ENCODE peak calls at places on chromosomes 1 and 21, in five cellular contexts. K, O, E, Y and L are unnamed samples.

GRCh38 chr21:42733874-42734273 is 80.5 kb downstream of the PDE9A start:
- DNase-seq in K (no peak), O (no peak), E (no peak), Y (no peak), L (no peak)

GRCh38 chr1:212234431-212235298 is 50.5 kb upstream of the PPP2R5A start:
- DNase-seq in K (no peak), O (peak), E (peak), Y (no peak), L (peak)

GRCh38 chr1:150171801-150172200 is 22.1 kb downstream of the PLEKHO1 start:
- DNase-seq in K (no peak), O (no peak), E (no peak), Y (no peak), L (no peak)

GRCh38 chr1:161173711-161174110 is 3.6 kb downstream of the B4GALT3 start:
- DNase-seq in K (no peak), O (no peak), E (no peak), Y (no peak), L (no peak)

GRCh38 chr21:39775816-39776215 is 30.8 kb downstream of the IGSF5 start:
- DNase-seq in K (no peak), O (no peak), E (no peak), Y (no peak), L (no peak)

GRCh38 chr21:30233636-30234035 is 17.7 kb upstream of the CLDN8 start:
- DNase-seq in K (no peak), O (no peak), E (no peak), Y (no peak), L (no peak)

GRCh38 chr1:93349231-93350135 is 3.8 kb downstream of the DR1 start:
- DNase-seq in K (no peak), O (peak), E (peak), Y (no peak), L (no peak)

GRCh38 chr1:220631238-220631842 is 58.8 kb upstream of the C1orf115 start:
- DNase-seq in K (no peak), O (no peak), E (peak), Y (no peak), L (no peak)

GRCh38 chr1:23759277-23759676 is 16.0 kb downstream of the ELOA start:
- DNase-seq in K (no peak), O (peak), E (no peak), Y (no peak), L (no peak)

GRCh38 chr21:36211660-36212512 is 55.3 kb downstream of the DOP1B start:
- DNase-seq in K (no peak), O (peak), E (peak), Y (no peak), L (peak)

GRCh38 chr1:204578867-204579664 is 62.9 kb downstream of the MDM4 start:
- DNase-seq in K (no peak), O (no peak), E (no peak), Y (peak), L (no peak)

GRCh38 chr1:40270152-40270834 is 12.3 kb downstream of the ZMPSTE24 start:
- DNase-seq in K (no peak), O (no peak), E (peak), Y (no peak), L (peak)

GRCh38 chr1:235919797-235920475 is 53.2 kb upstream of the LYST start:
- DNase-seq in K (no peak), O (peak), E (peak), Y (no peak), L (peak)

GRCh38 chr1:231926340-231926739 is 299.8 kb downstream of the DISC1 start:
- DNase-seq in K (no peak), O (no peak), E (peak), Y (no peak), L (no peak)

GRCh38 chr1:43199093-43199726 is 27.1 kb downstream of the CFAP57 start:
- DNase-seq in K (no peak), O (no peak), E (peak), Y (no peak), L (no peak)

GRCh38 chr1:117574206-117574835 is 31.5 kb upstream of the TENT5C start:
- DNase-seq in K (no peak), O (no peak), E (no peak), Y (no peak), L (no peak)

GRCh38 chr1:189775343-189775742 is 702.3 kb downstream of the BRINP3 start:
- DNase-seq in K (no peak), O (peak), E (peak), Y (no peak), L (no peak)

GRCh38 chr1:25814688-25815087 is 5.1 kb upstream of the MTFR1L start:
- DNase-seq in K (no peak), O (no peak), E (no peak), Y (no peak), L (no peak)

GRCh38 chr1:59316497-59317128 is 19.7 kb downstream of the FGGY start:
- DNase-seq in K (no peak), O (peak), E (no peak), Y (no peak), L (no peak)

GRCh38 chr1:118617916-118618315 is 370.2 kb downstream of the TBX15 start:
- DNase-seq in K (no peak), O (no peak), E (no peak), Y (no peak), L (no peak)

GRCh38 chr1:110524311-110525249 is 5.6 kb upstream of the KCNA10 start:
- DNase-seq in K (peak), O (peak), E (peak), Y (peak), L (no peak)

GRCh38 chr1:161382214-161383019 is 14.7 kb upstream of the CFAP126 start:
- DNase-seq in K (no peak), O (peak), E (peak), Y (no peak), L (peak)

GRCh38 chr1:93673159-93673657 is 8.4 kb downstream of the BCAR3 start:
- DNase-seq in K (no peak), O (no peak), E (peak), Y (no peak), L (no peak)

GRCh38 chr1:202214089-202214843 is 20.7 kb downstream of the LGR6 start:
- DNase-seq in K (no peak), O (no peak), E (no peak), Y (no peak), L (no peak)

GRCh38 chr1:164702664-164703063 is 143.7 kb downstream of the PBX1 start:
- DNase-seq in K (no peak), O (no peak), E (no peak), Y (no peak), L (no peak)

GRCh38 chr1:49995734-49996133 is 28.0 kb downstream of the AGBL4 start:
- DNase-seq in K (no peak), O (no peak), E (peak), Y (no peak), L (no peak)

GRCh38 chr1:227661495-227661894 is 73.6 kb downstream of the JMJD4 start:
- DNase-seq in K (no peak), O (no peak), E (no peak), Y (no peak), L (no peak)
- TF ChIP-seq CTCF in K (no peak), O (no peak), E (no peak), Y (no peak), L (no peak)

GRCh38 chr1:29258189-29258973 is 22.1 kb downstream of the PTPRU start:
- DNase-seq in K (no peak), O (no peak), E (no peak), Y (no peak), L (no peak)

GRCh38 chr1:29254346-29254745 is 18.0 kb downstream of the PTPRU start:
- DNase-seq in K (no peak), O (no peak), E (peak), Y (no peak), L (no peak)

GRCh38 chr1:29255134-29255666 is 18.9 kb downstream of the PTPRU start:
- DNase-seq in K (no peak), O (no peak), E (no peak), Y (no peak), L (no peak)

GRCh38 chr1:29256979-29257804 is 20.9 kb downstream of the PTPRU start:
- DNase-seq in K (no peak), O (peak), E (no peak), Y (no peak), L (no peak)

GRCh38 chr1:29256395-29256794 is 20.1 kb downstream of the PTPRU start:
- DNase-seq in K (no peak), O (no peak), E (no peak), Y (no peak), L (no peak)
- TF ChIP-seq CTCF in K (no peak), O (no peak), E (no peak), Y (no peak), L (peak)

GRCh38 chr1:196423612-196424011 is 184.6 kb downstream of the KCNT2 start:
- DNase-seq in K (no peak), O (peak), E (no peak), Y (no peak), L (no peak)

GRCh38 chr1:196425513-196425912 is 182.7 kb downstream of the KCNT2 start:
- DNase-seq in K (no peak), O (no peak), E (no peak), Y (no peak), L (no peak)
- TF ChIP-seq CTCF in K (no peak), O (peak), E (no peak), Y (no peak), L (peak)

GRCh38 chr1:207397525-207397926 is 56.6 kb upstream of the CR2 start:
- DNase-seq in K (no peak), O (no peak), E (no peak), Y (no peak), L (no peak)
- TF ChIP-seq CTCF in K (no peak), O (no peak), E (no peak), Y (no peak), L (peak)

GRCh38 chr21:34071683-34072082 is 1.7 kb upstream of the MRPS6 start:
- DNase-seq in K (no peak), O (no peak), E (no peak), Y (no peak), L (no peak)

GRCh38 chr21:34072145-34073031 is 990 bp upstream of the MRPS6 start:
- DNase-seq in K (no peak), O (no peak), E (peak), Y (no peak), L (no peak)

GRCh38 chr21:34073749-34074282 is 438 bp downstream of the MRPS6 start:
- DNase-seq in K (peak), O (no peak), E (peak), Y (peak), L (no peak)

GRCh38 chr21:34074283-34075098 is 1.1 kb downstream of the MRPS6 start:
- DNase-seq in K (no peak), O (no peak), E (peak), Y (no peak), L (no peak)

GRCh38 chr21:34073032-34073748 is at the start of the genes MRPS6 and SLC5A3:
- DNase-seq in K (peak), O (peak), E (peak), Y (peak), L (peak)
- TF ChIP-seq CTCF in K (no peak), O (no peak), E (no peak), Y (no peak), L (no peak)

GRCh38 chr21:45811136-45811535 is 167.6 kb downstream of the PCBP3 start:
- DNase-seq in K (no peak), O (no peak), E (no peak), Y (no peak), L (no peak)
- TF ChIP-seq CTCF in K (no peak), O (no peak), E (no peak), Y (no peak), L (no peak)

DNA sequence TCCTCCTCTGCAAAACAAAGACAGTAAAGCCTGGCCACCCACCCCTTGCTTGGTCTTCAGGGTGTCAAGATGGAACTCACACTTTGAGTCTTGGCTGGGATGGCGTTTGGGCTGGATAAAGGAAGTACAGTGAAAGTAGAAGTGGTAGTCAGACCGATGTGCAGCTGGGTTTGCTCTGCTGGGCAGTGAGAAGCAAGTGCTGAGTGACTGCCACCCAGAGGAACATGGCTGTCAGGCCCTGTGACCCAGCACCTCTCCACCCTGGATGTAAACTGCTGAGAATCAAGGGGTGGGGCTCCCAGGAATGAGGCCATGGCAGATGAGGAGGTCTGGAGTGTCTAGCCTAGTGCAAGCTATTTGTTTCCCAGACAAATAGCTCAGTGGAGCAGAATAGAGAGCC is 51.2 kb downstream of the POFUT2 start:
- DNase-seq in K (no peak), O (no peak), E (no peak), Y (no peak), L (peak)
- TF ChIP-seq CTCF in K (no peak), O (no peak), E (peak), Y (no peak), L (no peak)